ENCODE peak calls at places on chromosomes 6 and 20, in ten cellular contexts. One of them, this sample, is unnamed.

GRCh38 chr6:144194293-144194828 is 44.0 kb downstream of the STX11 start:
- DNase-seq in activated gamma-delta T cell treated with Interleukin-2 at 50 U/mL for 16 hours: no peak
- DNase-seq in right atrium auricular region: no peak
- DNase-seq in HTR-8/SVneo: no peak
- DNase-seq in HFF-Myc: no peak
- DNase-seq in naive thymus-derived CD8-positive, alpha-beta T cell: no peak
- DNase-seq in nephron progenitor cell: no peak
- DNase-seq in cardiac muscle cell: no peak
- DNase-seq in fibroblast of the conjunctiva: no peak
- DNase-seq in activated CD4-positive, CD25-positive, alpha-beta regulatory T cell treated with anti-CD3 and anti-CD28 coated beads, Interleukin-2, amount 50 U/mL, for 72 hours: no peak
- DNase-seq in this sample: no peak

GRCh38 chr6:111564482-111564945 is 41.2 kb downstream of the TRAF3IP2 start:
- DNase-seq in activated gamma-delta T cell treated with Interleukin-2 at 50 U/mL for 16 hours: no peak
- DNase-seq in HFF-Myc: peak; percentile 57
- DNase-seq in right atrium auricular region: no peak
- DNase-seq in HTR-8/SVneo: no peak
- DNase-seq in nephron progenitor cell: no peak
- DNase-seq in activated CD4-positive, CD25-positive, alpha-beta regulatory T cell treated with anti-CD3 and anti-CD28 coated beads, Interleukin-2, amount 50 U/mL, for 72 hours: no peak
- DNase-seq in naive thymus-derived CD8-positive, alpha-beta T cell: no peak
- DNase-seq in cardiac muscle cell: peak; percentile 29
- DNase-seq in fibroblast of the conjunctiva: no peak
- DNase-seq in this sample: peak; percentile 76

GRCh38 chr20:37649635-37650244 is 44.1 kb upstream of the CTNNBL1 start:
- DNase-seq in activated gamma-delta T cell treated with Interleukin-2 at 50 U/mL for 16 hours: no peak
- DNase-seq in HFF-Myc: no peak
- DNase-seq in activated CD4-positive, CD25-positive, alpha-beta regulatory T cell treated with anti-CD3 and anti-CD28 coated beads, Interleukin-2, amount 50 U/mL, for 72 hours: no peak
- DNase-seq in HTR-8/SVneo: no peak
- DNase-seq in cardiac muscle cell: no peak
- DNase-seq in right atrium auricular region: no peak
- DNase-seq in naive thymus-derived CD8-positive, alpha-beta T cell: no peak
- DNase-seq in fibroblast of the conjunctiva: no peak
- DNase-seq in nephron progenitor cell: no peak
- DNase-seq in this sample: no peak

GRCh38 chr20:63657260-63657936 is 714 bp upstream of the RTEL1 start:
- DNase-seq in fibroblast of the conjunctiva: no peak
- DNase-seq in naive thymus-derived CD8-positive, alpha-beta T cell: no peak
- DNase-seq in HTR-8/SVneo: no peak
- DNase-seq in activated CD4-positive, CD25-positive, alpha-beta regulatory T cell treated with anti-CD3 and anti-CD28 coated beads, Interleukin-2, amount 50 U/mL, for 72 hours: no peak
- DNase-seq in cardiac muscle cell: no peak
- DNase-seq in nephron progenitor cell: no peak
- DNase-seq in activated gamma-delta T cell treated with Interleukin-2 at 50 U/mL for 16 hours: no peak
- DNase-seq in right atrium auricular region: no peak
- DNase-seq in HFF-Myc: no peak
- DNase-seq in this sample: peak; percentile 31

GRCh38 chr6:111663692-111664564 is 58.2 kb upstream of the TRAF3IP2 start:
- DNase-seq in activated gamma-delta T cell treated with Interleukin-2 at 50 U/mL for 16 hours: no peak
- DNase-seq in HFF-Myc: no peak
- DNase-seq in naive thymus-derived CD8-positive, alpha-beta T cell: no peak
- DNase-seq in fibroblast of the conjunctiva: no peak
- DNase-seq in cardiac muscle cell: peak; percentile 89
- DNase-seq in right atrium auricular region: no peak
- DNase-seq in HTR-8/SVneo: no peak
- DNase-seq in nephron progenitor cell: peak; percentile 82
- DNase-seq in activated CD4-positive, CD25-positive, alpha-beta regulatory T cell treated with anti-CD3 and anti-CD28 coated beads, Interleukin-2, amount 50 U/mL, for 72 hours: no peak
- DNase-seq in this sample: peak; percentile 75

GRCh38 chr20:59724457-59725366 is 120.4 kb downstream of the PHACTR3 start:
- DNase-seq in HTR-8/SVneo: no peak
- DNase-seq in nephron progenitor cell: no peak
- DNase-seq in right atrium auricular region: peak; percentile 36
- DNase-seq in activated CD4-positive, CD25-positive, alpha-beta regulatory T cell treated with anti-CD3 and anti-CD28 coated beads, Interleukin-2, amount 50 U/mL, for 72 hours: no peak
- DNase-seq in fibroblast of the conjunctiva: no peak
- DNase-seq in activated gamma-delta T cell treated with Interleukin-2 at 50 U/mL for 16 hours: no peak
- DNase-seq in HFF-Myc: no peak
- DNase-seq in naive thymus-derived CD8-positive, alpha-beta T cell: no peak
- DNase-seq in cardiac muscle cell: no peak
- DNase-seq in this sample: no peak

GRCh38 chr20:48681201-48681881 is 146.5 kb downstream of the PREX1 start:
- DNase-seq in fibroblast of the conjunctiva: no peak
- DNase-seq in activated gamma-delta T cell treated with Interleukin-2 at 50 U/mL for 16 hours: no peak
- DNase-seq in right atrium auricular region: no peak
- DNase-seq in activated CD4-positive, CD25-positive, alpha-beta regulatory T cell treated with anti-CD3 and anti-CD28 coated beads, Interleukin-2, amount 50 U/mL, for 72 hours: no peak
- DNase-seq in naive thymus-derived CD8-positive, alpha-beta T cell: no peak
- DNase-seq in cardiac muscle cell: peak; percentile 56
- DNase-seq in HFF-Myc: no peak
- DNase-seq in HTR-8/SVneo: no peak
- DNase-seq in nephron progenitor cell: no peak
- DNase-seq in this sample: no peak

GRCh38 chr6:128230267-128230989 is 290.0 kb downstream of the PTPRK start:
- DNase-seq in cardiac muscle cell: no peak
- DNase-seq in HFF-Myc: no peak
- DNase-seq in activated gamma-delta T cell treated with Interleukin-2 at 50 U/mL for 16 hours: no peak
- DNase-seq in fibroblast of the conjunctiva: no peak
- DNase-seq in HTR-8/SVneo: no peak
- DNase-seq in naive thymus-derived CD8-positive, alpha-beta T cell: no peak
- DNase-seq in right atrium auricular region: no peak
- DNase-seq in activated CD4-positive, CD25-positive, alpha-beta regulatory T cell treated with anti-CD3 and anti-CD28 coated beads, Interleukin-2, amount 50 U/mL, for 72 hours: no peak
- DNase-seq in nephron progenitor cell: no peak
- DNase-seq in this sample: no peak

GRCh38 chr20:51122931-51123658 is 100.2 kb upstream of the KCNG1 start:
- DNase-seq in HTR-8/SVneo: no peak
- DNase-seq in activated CD4-positive, CD25-positive, alpha-beta regulatory T cell treated with anti-CD3 and anti-CD28 coated beads, Interleukin-2, amount 50 U/mL, for 72 hours: no peak
- DNase-seq in HFF-Myc: no peak
- DNase-seq in fibroblast of the conjunctiva: no peak
- DNase-seq in nephron progenitor cell: no peak
- DNase-seq in cardiac muscle cell: no peak
- DNase-seq in activated gamma-delta T cell treated with Interleukin-2 at 50 U/mL for 16 hours: no peak
- DNase-seq in naive thymus-derived CD8-positive, alpha-beta T cell: no peak
- DNase-seq in right atrium auricular region: no peak
- DNase-seq in this sample: no peak

GRCh38 chr20:20085812-20086211 is 33.5 kb downstream of the CFAP61 start:
- DNase-seq in nephron progenitor cell: no peak
- DNase-seq in activated CD4-positive, CD25-positive, alpha-beta regulatory T cell treated with anti-CD3 and anti-CD28 coated beads, Interleukin-2, amount 50 U/mL, for 72 hours: no peak
- DNase-seq in HTR-8/SVneo: no peak
- DNase-seq in right atrium auricular region: no peak
- DNase-seq in HFF-Myc: no peak
- DNase-seq in activated gamma-delta T cell treated with Interleukin-2 at 50 U/mL for 16 hours: no peak
- DNase-seq in cardiac muscle cell: no peak
- DNase-seq in fibroblast of the conjunctiva: no peak
- DNase-seq in naive thymus-derived CD8-positive, alpha-beta T cell: no peak
- DNase-seq in this sample: no peak

GRCh38 chr20:35598899-35599775 is 16.5 kb upstream of the SPAG4 start:
- DNase-seq in cardiac muscle cell: no peak
- DNase-seq in HTR-8/SVneo: no peak
- DNase-seq in activated CD4-positive, CD25-positive, alpha-beta regulatory T cell treated with anti-CD3 and anti-CD28 coated beads, Interleukin-2, amount 50 U/mL, for 72 hours: no peak
- DNase-seq in activated gamma-delta T cell treated with Interleukin-2 at 50 U/mL for 16 hours: no peak
- DNase-seq in right atrium auricular region: no peak
- DNase-seq in HFF-Myc: no peak
- DNase-seq in fibroblast of the conjunctiva: no peak
- DNase-seq in nephron progenitor cell: no peak
- DNase-seq in naive thymus-derived CD8-positive, alpha-beta T cell: no peak
- DNase-seq in this sample: no peak

GRCh38 chr6:76330031-76330430 is 257.6 kb upstream of the IMPG1 start:
- DNase-seq in HTR-8/SVneo: no peak
- DNase-seq in naive thymus-derived CD8-positive, alpha-beta T cell: no peak
- DNase-seq in activated CD4-positive, CD25-positive, alpha-beta regulatory T cell treated with anti-CD3 and anti-CD28 coated beads, Interleukin-2, amount 50 U/mL, for 72 hours: no peak
- DNase-seq in fibroblast of the conjunctiva: no peak
- DNase-seq in cardiac muscle cell: no peak
- DNase-seq in activated gamma-delta T cell treated with Interleukin-2 at 50 U/mL for 16 hours: no peak
- DNase-seq in HFF-Myc: no peak
- DNase-seq in right atrium auricular region: no peak
- DNase-seq in nephron progenitor cell: no peak
- DNase-seq in this sample: no peak

GRCh38 chr20:43844778-43845614 is 69.7 kb upstream of the TOX2 start:
- DNase-seq in nephron progenitor cell: no peak
- DNase-seq in HFF-Myc: peak; percentile 89
- DNase-seq in activated CD4-positive, CD25-positive, alpha-beta regulatory T cell treated with anti-CD3 and anti-CD28 coated beads, Interleukin-2, amount 50 U/mL, for 72 hours: no peak
- DNase-seq in fibroblast of the conjunctiva: peak; percentile 83
- DNase-seq in HTR-8/SVneo: peak; percentile 80
- DNase-seq in activated gamma-delta T cell treated with Interleukin-2 at 50 U/mL for 16 hours: no peak
- DNase-seq in cardiac muscle cell: peak; percentile 91
- DNase-seq in naive thymus-derived CD8-positive, alpha-beta T cell: no peak
- DNase-seq in right atrium auricular region: no peak
- DNase-seq in this sample: no peak

This sample was measured in uterus.